ENCODE peak calls at places on chromosomes 4 and X, in seven cellular contexts. X is GM23338; I is brain microvascular endothelial cell; G is OCI-LY7; N is A549; P is CD8-positive, alpha-beta memory T cell; E is cardiac muscle cell. Z is an unnamed sample.

GRCh38 chr4:155543126-155543765 is 123.4 kb upstream of the GUCY1A1 start:
- DNase-seq in X (no peak), I (peak), G (no peak), N (no peak), P (no peak), E (no peak), Z (no peak)

GRCh38 chr4:130703211-130703920 is 1607.4 kb downstream of the C4orf33 start:
- DNase-seq in X (no peak), I (no peak), G (no peak), N (no peak), P (no peak), E (no peak), Z (no peak)

GRCh38 chr4:105560488-105560887 is 8.1 kb downstream of the ARHGEF38 start:
- DNase-seq in X (no peak), I (no peak), G (no peak), N (no peak), P (no peak), E (no peak), Z (no peak)

GRCh38 chr4:72390409-72390808 is 178.6 kb downstream of the ADAMTS3 start:
- DNase-seq in X (no peak), I (no peak), G (no peak), N (no peak), P (no peak), E (no peak), Z (no peak)

GRCh38 chrX:45145492-45146215 is 55.0 kb downstream of the DIPK2B start:
- DNase-seq in X (no peak), I (no peak), G (no peak), N (no peak), P (no peak), E (no peak), Z (no peak)

GRCh38 chrX:111869639-111870034 is 6.3 kb upstream of the TRPC5OS start:
- DNase-seq in X (peak), I (peak), G (peak), N (peak), P (no peak), E (peak), Z (peak)

GRCh38 chr4:173039617-173040176 is 128.9 kb upstream of the GALNT7 start:
- DNase-seq in X (no peak), I (no peak), G (no peak), N (no peak), P (no peak), E (no peak), Z (no peak)

GRCh38 chrX:45264865-45265264 is 64.2 kb upstream of the DIPK2B start:
- DNase-seq in X (no peak), I (no peak), G (no peak), N (no peak), P (no peak), E (no peak), Z (peak)

GRCh38 chr4:88147799-88148217 is 10.6 kb downstream of the ABCG2 start:
- DNase-seq in X (peak), I (no peak), G (no peak), N (no peak), P (no peak), E (peak), Z (no peak)

GRCh38 chrX:651922-652775 is 21.6 kb downstream of the SHOX start:
- DNase-seq in X (no peak), I (no peak), G (no peak), N (no peak), P (no peak), E (no peak), Z (no peak)

GRCh38 chr4:120924931-120925330 is 2.4 kb upstream of the PRDM5 start:
- DNase-seq in X (no peak), I (no peak), G (no peak), N (no peak), P (no peak), E (no peak), Z (no peak)

GRCh38 chr4:5374994-5375393 is 323.7 kb downstream of the STK32B start:
- DNase-seq in X (no peak), I (no peak), G (no peak), N (no peak), P (no peak), E (no peak), Z (no peak)

GRCh38 chr4:22473268-22473667 is 42.6 kb downstream of the ADGRA3 start:
- DNase-seq in X (no peak), I (peak), G (no peak), N (no peak), P (no peak), E (no peak), Z (no peak)

GRCh38 chr4:3107271-3108185 is 33.0 kb downstream of the HTT start:
- DNase-seq in X (no peak), I (no peak), G (no peak), N (no peak), P (no peak), E (no peak), Z (no peak)

GRCh38 chr4:129682586-129682985 is 586.6 kb downstream of the C4orf33 start:
- DNase-seq in X (no peak), I (no peak), G (no peak), N (no peak), P (no peak), E (no peak), Z (no peak)
- H3K27ac ChIP-seq in X (no peak), I (no peak), G (no peak), N (no peak), P (no peak), E (no peak), Z (no peak)

GRCh38 chrX:13142891-13143290 is 98.5 kb upstream of the FAM9C start:
- DNase-seq in X (no peak), I (no peak), G (no peak), N (no peak), P (no peak), E (no peak), Z (no peak)
- H3K27ac ChIP-seq in X (no peak), I (no peak), G (no peak), N (no peak), P (no peak), E (no peak), Z (no peak)

DNA sequence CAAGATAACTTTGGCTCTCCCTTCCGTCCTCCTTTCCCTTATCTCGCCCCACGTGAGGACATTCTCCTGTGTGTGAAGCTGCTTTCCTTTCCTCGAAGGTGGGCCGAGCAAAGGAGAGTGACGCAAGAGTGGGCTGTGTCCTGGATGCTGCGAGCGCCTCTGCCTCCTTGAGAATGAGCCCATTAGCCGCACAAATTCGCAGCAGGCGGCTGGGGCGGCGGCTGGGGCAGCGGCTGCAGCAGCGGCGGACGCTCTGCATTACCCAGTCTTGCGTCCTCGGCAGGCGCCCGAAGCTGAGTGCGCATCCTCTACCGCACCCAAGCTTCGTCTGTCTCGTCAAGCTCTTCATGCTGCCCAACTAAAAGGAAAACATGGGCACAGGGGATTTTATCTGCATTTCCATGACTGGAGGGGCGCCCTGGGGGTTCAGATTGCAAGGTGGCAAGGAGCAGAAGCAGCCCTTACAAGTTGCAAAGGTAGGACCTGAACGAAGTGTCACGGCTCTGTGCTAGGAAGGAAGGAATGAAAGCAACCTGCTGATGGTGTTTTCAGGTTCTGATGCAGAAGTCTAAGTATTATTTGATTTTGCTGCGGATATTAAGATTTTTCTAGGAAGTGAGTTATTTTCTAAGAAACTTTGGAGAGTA is at the start of gene SYNPO2:
- DNase-seq in X (peak), I (peak), G (peak), N (peak), P (no peak), E (peak), Z (no peak)
- H3K27ac ChIP-seq in X (no peak), I (no peak), G (no peak), N (no peak), P (no peak), E (peak), Z (no peak)

GRCh38 chr4:186758929-186759682 is 35.5 kb upstream of the FAT1 start:
- DNase-seq in X (no peak), I (no peak), G (no peak), N (no peak), P (no peak), E (no peak), Z (no peak)

GRCh38 chr4:186759990-186760389 is 36.3 kb upstream of the FAT1 start:
- DNase-seq in X (peak), I (no peak), G (no peak), N (no peak), P (no peak), E (no peak), Z (no peak)

GRCh38 chr4:186755550-186756519 is 32.2 kb upstream of the FAT1 start:
- DNase-seq in X (no peak), I (no peak), G (no peak), N (no peak), P (no peak), E (no peak), Z (no peak)

GRCh38 chr4:186760576-186760975 is 36.9 kb upstream of the FAT1 start:
- DNase-seq in X (no peak), I (peak), G (no peak), N (no peak), P (no peak), E (no peak), Z (no peak)

GRCh38 chr4:186757696-186758330 is 34.2 kb upstream of the FAT1 start:
- DNase-seq in X (no peak), I (no peak), G (no peak), N (no peak), P (no peak), E (no peak), Z (no peak)
- H3K27ac ChIP-seq in X (no peak), I (no peak), G (no peak), N (no peak), P (peak), E (no peak), Z (no peak)

GRCh38 chr4:63919636-63920365 is 489.4 kb downstream of the TECRL start:
- DNase-seq in X (no peak), I (no peak), G (no peak), N (no peak), P (no peak), E (no peak), Z (no peak)
- H3K27ac ChIP-seq in X (no peak), I (no peak), G (no peak), N (no peak), P (no peak), E (no peak), Z (no peak)